ENCODE peak calls at places on chromosomes 5 and 9, in seven cellular contexts. One of them, this sample, is unnamed.

GRCh38 chr5:1750469-1750868 is 49.2 kb downstream of the MRPL36 start:
- DNase-seq in 8988T: no peak
- DNase-seq in HAP-1: no peak
- DNase-seq in dermis blood vessel endothelial cell: no peak
- DNase-seq in anterior cingulate cortex: no peak
- DNase-seq in NCI-H1694: no peak
- DNase-seq in ELF-1: no peak
- DNase-seq in this sample: no peak

GRCh38 chr5:110087829-110088228 is 398.1 kb downstream of the MAN2A1 start:
- DNase-seq in 8988T: no peak
- DNase-seq in HAP-1: no peak
- DNase-seq in dermis blood vessel endothelial cell: no peak
- DNase-seq in anterior cingulate cortex: no peak
- DNase-seq in NCI-H1694: no peak
- DNase-seq in ELF-1: no peak
- DNase-seq in this sample: no peak

GRCh38 chr9:81492710-81493447 is 196.5 kb downstream of the TLE1 start:
- DNase-seq in 8988T: no peak
- DNase-seq in HAP-1: no peak
- DNase-seq in dermis blood vessel endothelial cell: no peak
- DNase-seq in anterior cingulate cortex: no peak
- DNase-seq in NCI-H1694: no peak
- DNase-seq in ELF-1: no peak
- DNase-seq in this sample: no peak

GRCh38 chr9:19637084-19637483 is 151.8 kb downstream of the SLC24A2 start:
- DNase-seq in 8988T: no peak
- DNase-seq in HAP-1: no peak
- DNase-seq in dermis blood vessel endothelial cell: no peak
- DNase-seq in anterior cingulate cortex: no peak
- DNase-seq in NCI-H1694: no peak
- DNase-seq in ELF-1: no peak
- DNase-seq in this sample: no peak

GRCh38 chr5:7664208-7664607 is 186.7 kb downstream of the CFAP90 start:
- DNase-seq in 8988T: no peak
- DNase-seq in HAP-1: no peak
- DNase-seq in dermis blood vessel endothelial cell: no peak
- DNase-seq in anterior cingulate cortex: no peak
- DNase-seq in NCI-H1694: no peak
- DNase-seq in ELF-1: no peak
- DNase-seq in this sample: no peak

GRCh38 chr9:76701441-76702031 is 62.7 kb upstream of the PCA3 start:
- DNase-seq in 8988T: no peak
- DNase-seq in HAP-1: peak
- DNase-seq in dermis blood vessel endothelial cell: peak
- DNase-seq in anterior cingulate cortex: no peak
- DNase-seq in NCI-H1694: no peak
- DNase-seq in ELF-1: no peak
- DNase-seq in this sample: no peak

GRCh38 chr5:82885657-82886389 is 191.4 kb downstream of the TMEM167A start:
- DNase-seq in 8988T: no peak
- DNase-seq in HAP-1: no peak
- DNase-seq in dermis blood vessel endothelial cell: no peak
- DNase-seq in anterior cingulate cortex: no peak
- DNase-seq in NCI-H1694: no peak
- DNase-seq in ELF-1: no peak
- DNase-seq in this sample: no peak

GRCh38 chr9:131603199-131603598 is 57.9 kb downstream of the PRRT1B start:
- DNase-seq in 8988T: no peak
- DNase-seq in HAP-1: no peak
- DNase-seq in dermis blood vessel endothelial cell: no peak
- DNase-seq in anterior cingulate cortex: no peak
- DNase-seq in NCI-H1694: no peak
- DNase-seq in ELF-1: no peak
- DNase-seq in this sample: no peak

GRCh38 chr5:150055707-150056443 is 30.5 kb downstream of the CSF1R start:
- DNase-seq in 8988T: no peak
- DNase-seq in HAP-1: no peak
- DNase-seq in dermis blood vessel endothelial cell: no peak
- DNase-seq in anterior cingulate cortex: no peak
- DNase-seq in NCI-H1694: no peak
- DNase-seq in ELF-1: no peak
- DNase-seq in this sample: no peak

GRCh38 chr5:124790261-124790894 is 43.9 kb upstream of the ZNF608 start:
- DNase-seq in 8988T: no peak
- DNase-seq in HAP-1: no peak
- DNase-seq in dermis blood vessel endothelial cell: no peak
- DNase-seq in anterior cingulate cortex: no peak
- DNase-seq in NCI-H1694: no peak
- DNase-seq in ELF-1: no peak
- DNase-seq in this sample: no peak

GRCh38 chr9:132638240-132638639 is 31.5 kb downstream of the DDX31 start:
- DNase-seq in 8988T: no peak
- DNase-seq in HAP-1: no peak
- DNase-seq in dermis blood vessel endothelial cell: no peak
- DNase-seq in anterior cingulate cortex: no peak
- DNase-seq in NCI-H1694: no peak
- DNase-seq in ELF-1: no peak
- DNase-seq in this sample: no peak

GRCh38 chr5:90293931-90294330 is 115.6 kb downstream of the CETN3 start:
- DNase-seq in 8988T: no peak
- DNase-seq in HAP-1: no peak
- DNase-seq in dermis blood vessel endothelial cell: no peak
- DNase-seq in anterior cingulate cortex: no peak
- DNase-seq in NCI-H1694: no peak
- DNase-seq in ELF-1: peak
- DNase-seq in this sample: no peak

GRCh38 chr5:1875843-1876671 is 6.7 kb downstream of the IRX4 start:
- DNase-seq in 8988T: no peak
- DNase-seq in HAP-1: no peak
- DNase-seq in dermis blood vessel endothelial cell: no peak
- DNase-seq in anterior cingulate cortex: no peak
- DNase-seq in NCI-H1694: no peak
- DNase-seq in ELF-1: peak
- DNase-seq in this sample: no peak

GRCh38 chr5:123585871-123586270 is 73.9 kb downstream of the CSNK1G3 start:
- DNase-seq in 8988T: no peak
- DNase-seq in HAP-1: peak
- DNase-seq in dermis blood vessel endothelial cell: peak
- DNase-seq in anterior cingulate cortex: no peak
- DNase-seq in NCI-H1694: no peak
- DNase-seq in ELF-1: no peak
- DNase-seq in this sample: no peak

GRCh38 chr5:96094904-96095303 is 133.3 kb upstream of the ELL2 start:
- DNase-seq in 8988T: no peak
- DNase-seq in HAP-1: no peak
- DNase-seq in dermis blood vessel endothelial cell: no peak
- DNase-seq in anterior cingulate cortex: no peak
- DNase-seq in NCI-H1694: no peak
- DNase-seq in ELF-1: no peak
- DNase-seq in this sample: no peak

GRCh38 chr9:114060070-114060469 is 18.0 kb downstream of the AMBP start:
- DNase-seq in 8988T: no peak
- DNase-seq in HAP-1: peak
- DNase-seq in dermis blood vessel endothelial cell: no peak
- DNase-seq in anterior cingulate cortex: no peak
- DNase-seq in NCI-H1694: no peak
- DNase-seq in ELF-1: no peak
- DNase-seq in this sample: no peak

GRCh38 chr9:21153688-21154608 is 12.3 kb upstream of the IFNW1 start:
- DNase-seq in 8988T: no peak
- DNase-seq in HAP-1: no peak
- DNase-seq in dermis blood vessel endothelial cell: peak
- DNase-seq in anterior cingulate cortex: no peak
- DNase-seq in NCI-H1694: peak
- DNase-seq in ELF-1: peak
- DNase-seq in this sample: no peak

GRCh38 chr5:14587143-14587542 is 5.6 kb downstream of the OTULINL start:
- DNase-seq in 8988T: no peak
- DNase-seq in HAP-1: no peak
- DNase-seq in dermis blood vessel endothelial cell: no peak
- DNase-seq in anterior cingulate cortex: peak
- DNase-seq in NCI-H1694: no peak
- DNase-seq in ELF-1: no peak
- DNase-seq in this sample: no peak

GRCh38 chr5:151183451-151184245 is 26.1 kb upstream of the ANXA6 start:
- DNase-seq in 8988T: no peak
- DNase-seq in HAP-1: no peak
- DNase-seq in dermis blood vessel endothelial cell: peak
- DNase-seq in anterior cingulate cortex: no peak
- DNase-seq in NCI-H1694: no peak
- DNase-seq in ELF-1: no peak
- DNase-seq in this sample: no peak

GRCh38 chr9:126684965-126685465 is 71.3 kb downstream of the LMX1B start:
- DNase-seq in 8988T: no peak
- DNase-seq in HAP-1: no peak
- DNase-seq in dermis blood vessel endothelial cell: no peak
- DNase-seq in anterior cingulate cortex: no peak
- DNase-seq in NCI-H1694: no peak
- DNase-seq in ELF-1: no peak
- DNase-seq in this sample: no peak

GRCh38 chr9:98022447-98022846 is 34.1 kb upstream of the NANS start:
- DNase-seq in 8988T: no peak
- DNase-seq in HAP-1: no peak
- DNase-seq in dermis blood vessel endothelial cell: peak
- DNase-seq in anterior cingulate cortex: no peak
- DNase-seq in NCI-H1694: no peak
- DNase-seq in ELF-1: no peak
- DNase-seq in this sample: no peak

GRCh38 chr5:84181093-84181492 is 203.6 kb downstream of the EDIL3 start:
- DNase-seq in 8988T: no peak
- DNase-seq in HAP-1: no peak
- DNase-seq in dermis blood vessel endothelial cell: no peak
- DNase-seq in anterior cingulate cortex: no peak
- DNase-seq in NCI-H1694: no peak
- DNase-seq in ELF-1: no peak
- DNase-seq in this sample: no peak

GRCh38 chr5:157464518-157465171 is 4.6 kb downstream of the NIPAL4 start:
- DNase-seq in 8988T: no peak
- DNase-seq in HAP-1: no peak
- DNase-seq in dermis blood vessel endothelial cell: peak
- DNase-seq in anterior cingulate cortex: no peak
- DNase-seq in NCI-H1694: no peak
- DNase-seq in ELF-1: peak
- DNase-seq in this sample: no peak

GRCh38 chr5:103375356-103375755 is 116.8 kb downstream of the MACIR start:
- DNase-seq in 8988T: no peak
- DNase-seq in HAP-1: no peak
- DNase-seq in dermis blood vessel endothelial cell: no peak
- DNase-seq in anterior cingulate cortex: no peak
- DNase-seq in NCI-H1694: no peak
- DNase-seq in ELF-1: no peak
- DNase-seq in this sample: no peak

GRCh38 chr9:91419222-91420191 is 4.1 kb downstream of the NFIL3 start:
- DNase-seq in 8988T: no peak
- DNase-seq in HAP-1: no peak
- DNase-seq in dermis blood vessel endothelial cell: peak
- DNase-seq in anterior cingulate cortex: no peak
- DNase-seq in NCI-H1694: no peak
- DNase-seq in ELF-1: no peak
- DNase-seq in this sample: no peak

GRCh38 chr9:94085062-94085639 is 887 bp downstream of the PTPDC1 start:
- DNase-seq in 8988T: no peak
- DNase-seq in HAP-1: no peak
- DNase-seq in dermis blood vessel endothelial cell: peak
- DNase-seq in anterior cingulate cortex: no peak
- DNase-seq in NCI-H1694: no peak
- DNase-seq in ELF-1: peak
- DNase-seq in this sample: no peak

GRCh38 chr5:123875444-123876264 is 363.7 kb downstream of the CSNK1G3 start:
- DNase-seq in 8988T: no peak
- DNase-seq in HAP-1: peak
- DNase-seq in dermis blood vessel endothelial cell: peak
- DNase-seq in anterior cingulate cortex: peak
- DNase-seq in NCI-H1694: no peak
- DNase-seq in ELF-1: peak
- DNase-seq in this sample: no peak

GRCh38 chr5:134053840-134054338 is 49.1 kb upstream of the VDAC1 start:
- DNase-seq in 8988T: no peak
- DNase-seq in HAP-1: peak
- DNase-seq in dermis blood vessel endothelial cell: peak
- DNase-seq in anterior cingulate cortex: no peak
- DNase-seq in NCI-H1694: no peak
- DNase-seq in ELF-1: no peak
- DNase-seq in this sample: no peak